ENCODE peak calls at places on chromosomes 16 and 17, in nine cellular contexts. V, D, A, O, L, E, H, M and Q are unnamed samples.

GRCh38 chr16:9647981-9648701 is 534.1 kb downstream of the GRIN2A start:
- DNase-seq in M (peak; percentile 22), E (peak; percentile 13), V (peak; percentile 12), A (no peak), H (no peak), D (peak; percentile 14), L (no peak), O (no peak), Q (no peak)

GRCh38 chr17:12040478-12040877 is 19.8 kb downstream of the MAP2K4 start:
- DNase-seq in M (no peak), D (no peak), H (no peak), E (no peak), V (no peak), L (peak; percentile 23), O (no peak), A (no peak), Q (no peak)

GRCh38 chr16:87715658-87716057 is 50.1 kb downstream of the KLHDC4 start:
- DNase-seq in A (no peak), L (peak; percentile 34), V (peak; percentile 76), D (peak; percentile 28), H (no peak), O (no peak), M (no peak), E (no peak), Q (peak; percentile 14)

GRCh38 chr17:35729405-35729833 is 2.0 kb upstream of the RASL10B start:
- DNase-seq in V (no peak), D (no peak), A (no peak), L (no peak), O (no peak), E (no peak), H (no peak), M (no peak), Q (no peak)

GRCh38 chr16:28897826-28898225 is 19.5 kb downstream of the ATP2A1 start:
- DNase-seq in L (no peak), E (no peak), V (no peak), H (no peak), D (no peak), A (no peak), M (no peak), O (peak; percentile 39), Q (no peak)

GRCh38 chr17:10087333-10087732 is 111.1 kb downstream of the GAS7 start:
- DNase-seq in V (no peak), H (no peak), L (no peak), D (no peak), O (no peak), E (no peak), A (no peak), M (no peak), Q (no peak)

GRCh38 chr16:13793788-13794461 is 126.0 kb upstream of the ERCC4 start:
- DNase-seq in D (no peak), H (no peak), L (no peak), A (no peak), E (peak; percentile 21), V (no peak), M (no peak), O (no peak), Q (no peak)

GRCh38 chr17:51322390-51323029 is 62.2 kb downstream of the UTP18 start:
- DNase-seq in H (no peak), O (no peak), D (peak; percentile 10), E (no peak), A (no peak), L (peak; percentile 7), M (peak; percentile 65), V (no peak), Q (no peak)

GRCh38 chr17:7833011-7833794 is 814 bp upstream of the KDM6B start:
- DNase-seq in A (no peak), M (no peak), V (no peak), H (no peak), O (no peak), E (no peak), D (no peak), L (no peak), Q (no peak)

GRCh38 chr16:11667221-11667823 is 933 bp upstream of the SNN start:
- DNase-seq in L (no peak), E (no peak), O (no peak), A (no peak), H (no peak), V (no peak), M (no peak), D (no peak), Q (no peak)

GRCh38 chr16:87713469-87714229 is 52.1 kb downstream of the KLHDC4 start:
- DNase-seq in D (no peak), V (no peak), M (peak; percentile 91), O (no peak), A (peak; percentile 73), H (no peak), L (no peak), E (no peak), Q (no peak)

GRCh38 chr16:2530629-2531318 is 434 bp downstream of the CEMP1 start:
- DNase-seq in O (no peak), V (no peak), E (no peak), A (no peak), D (no peak), L (no peak), M (no peak), H (no peak), Q (no peak)

GRCh38 chr17:57016764-57017116 is 38.8 kb downstream of the SCPEP1 start:
- DNase-seq in H (no peak), O (peak; percentile 63), M (no peak), E (no peak), D (peak; percentile 82), A (no peak), L (peak; percentile 34), V (peak; percentile 13), Q (peak; percentile 95)

GRCh38 chr16:88618182-88618955 is 20.0 kb upstream of the IL17C start:
- DNase-seq in H (no peak), O (no peak), D (no peak), E (no peak), V (no peak), L (peak; percentile 15), M (no peak), A (peak; percentile 5), Q (no peak)

DNA sequence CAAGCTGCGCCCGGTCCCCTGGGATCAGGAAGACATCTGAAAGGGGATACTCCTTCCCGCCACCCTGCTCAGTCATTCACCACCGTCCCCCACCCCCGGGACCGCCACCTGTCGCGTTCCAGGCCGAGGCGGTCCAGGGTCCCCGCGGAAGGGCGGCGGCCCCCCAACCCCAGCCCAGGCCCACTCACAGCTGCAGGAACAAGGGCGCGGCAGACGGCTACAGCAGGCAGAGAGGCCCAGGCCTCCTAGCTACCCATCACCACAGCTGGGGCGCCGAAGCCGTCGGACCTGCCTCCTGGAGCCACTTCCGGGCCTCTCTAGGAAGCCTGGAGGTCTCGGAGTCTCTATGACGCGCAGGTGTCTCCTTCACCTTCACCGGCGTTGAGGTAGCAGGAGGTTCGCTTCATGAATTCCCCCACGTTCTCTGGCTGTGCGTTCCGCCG is at the start of gene SDR42E1:
- DNase-seq in E (no peak), O (peak; percentile 81), M (peak; percentile 11), D (peak; percentile 10), L (no peak), A (peak; percentile 82), V (no peak), H (no peak), Q (no peak)
- H3K4me3 ChIP-seq in E (peak within 1 kb of the TSS; percentile 46), O (peak within 1 kb of the TSS; percentile 84), M (peak within 1 kb of the TSS; percentile 17), D (peak within 1 kb of the TSS; percentile 17), L (peak within 1 kb of the TSS; percentile 11), A (peak within 1 kb of the TSS; percentile 71), V (peak within 1 kb of the TSS; percentile 39), H (peak within 1 kb of the TSS; percentile 19), Q (peak within 1 kb of the TSS; percentile 22)

GRCh38 chr16:58854392-58854791 is 120.3 kb upstream of the GOT2 start:
- DNase-seq in H (no peak), O (no peak), E (no peak), L (no peak), D (no peak), A (no peak), M (no peak), V (no peak), Q (no peak)

GRCh38 chr16:58850627-58851024 is 116.5 kb upstream of the GOT2 start:
- DNase-seq in M (no peak), H (no peak), A (no peak), L (no peak), E (no peak), V (no peak), D (no peak), O (no peak), Q (no peak)

GRCh38 chr16:58853830-58854229 is 119.7 kb upstream of the GOT2 start:
- DNase-seq in V (no peak), D (no peak), H (no peak), M (no peak), E (no peak), A (no peak), L (no peak), O (no peak), Q (no peak)

GRCh38 chr16:58859958-58860669 is 126.0 kb upstream of the GOT2 start:
- DNase-seq in D (no peak), E (no peak), H (no peak), A (no peak), M (no peak), V (no peak), L (no peak), O (no peak), Q (no peak)

DNA sequence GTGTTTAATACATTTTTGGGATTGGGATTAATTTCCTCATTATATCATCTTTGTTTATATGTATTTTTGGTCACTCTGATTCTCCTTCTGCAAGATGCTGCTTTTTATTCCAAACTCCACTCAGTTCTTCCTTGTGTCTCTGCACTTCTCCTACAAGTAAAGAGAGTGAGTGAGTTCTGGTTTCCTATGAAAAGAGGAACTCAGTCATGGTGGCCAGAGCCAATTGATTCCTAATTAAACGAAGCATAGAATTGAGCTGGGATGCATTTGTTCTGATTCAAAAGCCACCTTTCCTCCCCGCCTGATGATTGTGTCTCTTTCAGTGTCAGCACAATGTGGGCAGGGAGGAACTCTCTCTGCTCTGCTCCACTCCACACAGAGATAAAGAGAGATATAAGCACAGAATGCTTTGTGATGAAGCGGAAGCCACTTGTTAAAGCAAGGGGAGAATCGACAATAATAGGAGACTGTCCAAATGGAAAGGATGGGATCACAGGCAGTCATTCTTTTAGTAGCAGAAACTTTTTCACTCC is 121.2 kb upstream of the GOT2 start:
- DNase-seq in L (no peak), M (no peak), A (no peak), V (no peak), H (no peak), E (no peak), D (no peak), O (no peak), Q (no peak)
- TF ChIP-seq CTCF in L (no peak), M (no peak), A (no peak), V (no peak), H (no peak), E (no peak), D (no peak), O (no peak), Q (no peak)

DNA sequence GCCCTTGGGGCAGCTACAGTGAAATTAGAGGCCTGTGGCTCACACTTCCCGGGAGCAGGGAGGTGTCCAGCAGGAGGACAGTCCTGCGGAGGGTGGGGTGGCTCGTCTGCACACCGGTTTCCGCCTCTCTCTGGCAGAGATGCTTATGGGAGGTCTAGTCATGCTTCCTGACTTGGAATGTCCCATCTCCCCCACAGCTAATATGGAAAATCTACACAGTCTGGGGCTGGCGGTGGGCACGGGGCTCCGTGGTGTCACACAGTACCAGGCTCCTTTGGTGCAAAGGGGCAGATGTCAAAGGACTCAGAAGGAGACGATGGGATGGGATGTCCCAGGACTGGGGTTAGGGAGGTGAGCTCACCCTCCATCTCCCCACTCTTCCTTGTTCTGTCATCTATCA is 44.1 kb upstream of the DOC2B start:
- DNase-seq in E (no peak), D (no peak), H (no peak), A (no peak), M (no peak), O (no peak), V (no peak), L (no peak), Q (no peak)
- H3K4me3 ChIP-seq in E (no peak overlapping the region), D (no peak overlapping the region), H (no peak overlapping the region), A (no peak overlapping the region), M (no peak overlapping the region), O (no peak overlapping the region), V (no peak overlapping the region), L (no peak overlapping the region), Q (no peak overlapping the region)

GRCh38 chr17:29867643-29868181 is 62.3 kb downstream of the SSH2 start:
- DNase-seq in O (no peak), E (no peak), M (peak; percentile 24), A (no peak), H (no peak), V (no peak), L (no peak), D (no peak), Q (no peak)
- TF ChIP-seq CTCF in O (peak; percentile 46), E (no peak), M (peak; percentile 78), A (no peak), H (peak; percentile 23), V (no peak), L (peak; percentile 23), D (no peak), Q (peak; percentile 4)